ENCODE peak calls at places on chromosome 12, in ten cellular contexts. R is psoas muscle, F is MCF 10A, P is B cell, L is A549, B is neural progenitor cell, T is breast epithelium, V is GM12865, G is colonic mucosa, S is ascending aorta. M is an unnamed sample.
A peak's percentile ranks its signal among the peaks of the same experiment; 100 is the strongest.

GRCh38 chr12:108814462-108815211 is 42.7 kb downstream of the SSH1 start:
- DNase-seq in S (no peak), T (peak; percentile 92), V (no peak), L (no peak), B (no peak), R (no peak), P (no peak), G (no peak), F (peak; percentile 96), M (no peak)

GRCh38 chr12:127761880-127762279 is 505.1 kb upstream of the TMEM132C start:
- DNase-seq in T (no peak), G (no peak), L (no peak), S (no peak), P (no peak), B (no peak), R (no peak), V (no peak), F (no peak), M (no peak)

GRCh38 chr12:6086316-6086715 is 38.2 kb downstream of the VWF start:
- DNase-seq in V (no peak), S (no peak), F (no peak), G (no peak), T (no peak), R (no peak), P (no peak), L (no peak), B (no peak), M (no peak)

GRCh38 chr12:69511870-69512269 is 41.7 kb downstream of the FRS2 start:
- DNase-seq in V (no peak), T (no peak), S (no peak), F (no peak), L (no peak), R (no peak), G (no peak), B (no peak), P (no peak), M (no peak)

GRCh38 chr12:8637666-8638065 is 25.0 kb downstream of the MFAP5 start:
- DNase-seq in V (no peak), S (no peak), T (no peak), R (no peak), L (no peak), G (no peak), F (no peak), P (no peak), B (no peak), M (no peak)

GRCh38 chr12:111691262-111691661 is 5.4 kb downstream of the ACAD10 start:
- DNase-seq in R (no peak), G (no peak), T (no peak), F (no peak), S (no peak), P (no peak), B (no peak), L (no peak), V (no peak), M (no peak)

GRCh38 chr12:47942327-47943230 is 20.8 kb upstream of the TMEM106C start:
- DNase-seq in R (no peak), L (no peak), B (peak; percentile 49), F (no peak), G (no peak), S (peak; percentile 56), P (peak; percentile 74), T (no peak), V (peak; percentile 7), M (no peak)

GRCh38 chr12:6268484-6269157 is 41.9 kb upstream of the PLEKHG6 start:
- DNase-seq in V (no peak), P (no peak), R (no peak), B (no peak), F (no peak), S (no peak), G (no peak), T (peak; percentile 65), L (no peak), M (no peak)

GRCh38 chr12:15364221-15365170 is 42.2 kb downstream of the PTPRO start:
- DNase-seq in G (no peak), T (no peak), P (no peak), F (peak; percentile 84), V (no peak), B (no peak), S (no peak), R (no peak), L (no peak), M (no peak)

GRCh38 chr12:93273834-93274705 is 103.7 kb upstream of the NUDT4 start:
- DNase-seq in V (no peak), G (no peak), L (no peak), B (peak; percentile 30), F (no peak), P (no peak), S (no peak), R (no peak), T (no peak), M (no peak)

GRCh38 chr12:69583203-69583602 is 2.1 kb upstream of the CCT2 start:
- DNase-seq in S (no peak), T (no peak), B (peak; percentile 55), P (no peak), F (peak; percentile 16), G (no peak), V (no peak), L (no peak), R (no peak), M (no peak)

GRCh38 chr12:100184549-100184948 is 16.1 kb upstream of the ACTR6 start:
- DNase-seq in L (no peak), B (no peak), T (no peak), G (no peak), R (no peak), P (no peak), V (no peak), S (no peak), F (no peak), M (no peak)

GRCh38 chr12:78887008-78887407 is 22.4 kb downstream of the SYT1 start:
- DNase-seq in P (no peak), V (no peak), S (no peak), B (no peak), F (peak; percentile 86), G (no peak), R (no peak), L (peak; percentile 87), T (no peak), M (no peak)

GRCh38 chr12:123762715-123763052 is 583 bp downstream of the DNAH10 start:
- DNase-seq in B (no peak), R (no peak), L (no peak), V (no peak), P (no peak), F (no peak), G (peak; percentile 33), T (no peak), S (no peak), M (no peak)

DNA sequence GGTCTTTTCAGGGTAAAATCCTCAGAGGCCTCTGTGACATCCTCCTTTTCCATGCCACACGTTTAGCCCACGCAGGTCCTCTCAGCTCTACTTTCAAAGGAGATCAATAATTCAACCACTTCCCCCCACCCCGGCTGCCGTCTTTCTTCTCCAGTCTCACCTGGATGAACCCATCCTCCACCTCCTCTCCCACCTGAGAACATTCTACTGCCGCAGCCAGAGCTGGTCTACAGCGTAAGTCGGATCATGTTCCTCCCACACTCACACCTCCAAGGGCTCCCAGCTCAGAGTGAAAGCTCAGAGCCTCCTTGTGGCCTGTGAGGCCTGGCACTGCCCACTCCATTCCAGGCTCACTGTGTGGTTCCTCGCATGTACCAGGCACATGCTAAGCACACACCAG is 246.6 kb downstream of the CHST11 start:
- DNase-seq in P (no peak), L (no peak), B (no peak), T (no peak), R (no peak), G (no peak), V (no peak), F (no peak), S (no peak), M (no peak)
- TF ChIP-seq CTCF in P (no peak), L (no peak), B (no peak), T (no peak), R (no peak), G (no peak), V (no peak), F (no peak), S (no peak), M (no peak)

DNA sequence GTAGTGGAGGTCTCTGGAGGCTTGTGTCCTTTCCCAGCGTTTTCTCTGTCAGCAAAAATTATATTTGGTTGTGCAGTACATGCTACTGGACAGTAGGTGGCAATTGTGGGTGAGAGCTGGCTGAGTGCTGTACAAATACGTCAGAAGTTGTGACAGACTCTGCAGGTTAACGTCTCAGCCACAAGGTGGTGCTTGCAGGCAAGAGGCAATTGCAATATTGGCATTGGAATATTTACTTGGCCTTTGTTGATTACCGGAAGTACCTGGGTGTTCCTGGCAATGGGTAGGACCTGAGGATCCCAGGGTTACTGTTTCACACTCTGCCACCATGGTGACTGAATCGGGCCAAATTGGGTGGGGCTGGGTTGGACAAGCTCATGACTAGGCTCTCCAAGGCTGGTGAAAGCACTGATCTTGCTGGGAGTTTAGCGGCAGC is 333.9 kb upstream of the LMO3 start:
- DNase-seq in V (peak; percentile 82), G (peak; percentile 62), L (peak; percentile 94), S (no peak), T (no peak), F (peak; percentile 78), B (peak; percentile 81), R (no peak), P (no peak), M (peak; percentile 21)
- TF ChIP-seq CTCF in V (peak; percentile 75), G (peak; percentile 63), L (peak; percentile 78), S (no peak), T (peak; percentile 58), F (peak; percentile 93), B (peak; percentile 93), R (no peak), P (no peak), M (peak; percentile 76)

GRCh38 chr12:39632670-39633069 is 13.1 kb upstream of the ABCD2 start:
- DNase-seq in F (no peak), V (no peak), S (no peak), L (no peak), T (no peak), G (no peak), B (no peak), R (no peak), P (no peak), M (no peak)
- TF ChIP-seq CTCF in F (no peak), V (no peak), S (no peak), L (no peak), T (no peak), G (no peak), B (no peak), R (no peak), P (no peak), M (no peak)

GRCh38 chr12:116284401-116284800 is 6.9 kb upstream of the MED13L start:
- DNase-seq in F (peak; percentile 78), L (no peak), B (no peak), V (no peak), P (no peak), T (no peak), G (no peak), R (no peak), S (no peak), M (no peak)

GRCh38 chr12:116287850-116288301 is 10.4 kb upstream of the MED13L start:
- DNase-seq in F (no peak), G (no peak), V (no peak), P (no peak), L (peak; percentile 51), R (no peak), S (no peak), T (no peak), B (no peak), M (no peak)

GRCh38 chr12:116291218-116291617 is 13.7 kb upstream of the MED13L start:
- DNase-seq in F (no peak), L (no peak), S (no peak), T (no peak), G (no peak), R (no peak), B (no peak), V (no peak), P (no peak), M (no peak)

GRCh38 chr12:116293687-116294463 is 16.4 kb upstream of the MED13L start:
- DNase-seq in B (no peak), L (no peak), S (no peak), F (no peak), R (no peak), V (no peak), P (no peak), T (no peak), G (no peak), M (no peak)

GRCh38 chr12:116288735-116289134 is 11.2 kb upstream of the MED13L start:
- DNase-seq in G (no peak), S (no peak), P (no peak), L (no peak), V (no peak), B (no peak), R (no peak), T (no peak), F (no peak), M (no peak)
- TF ChIP-seq CTCF in G (no peak), S (no peak), P (no peak), L (no peak), V (no peak), B (no peak), R (no peak), T (no peak), F (no peak), M (no peak)

M was measured in GM12864.